ENCODE peak calls at places on chromosome 10, in six cellular contexts. One of them, this sample, is unnamed.

GRCh38 chr10:58641095-58641531 is 128.4 kb downstream of the BICC1 start:
- DNase-seq in lower leg skin: no peak
- DNase-seq in RWPE1: peak; percentile 28
- DNase-seq in progenitor cell of endocrine pancreas: no peak
- DNase-seq in nephron progenitor cell: no peak
- DNase-seq in mammary epithelial cell: peak; percentile 95
- DNase-seq in this sample: peak; percentile 41

GRCh38 chr10:72175166-72175565 is 40.6 kb upstream of the ANAPC16 start:
- DNase-seq in nephron progenitor cell: no peak
- DNase-seq in progenitor cell of endocrine pancreas: no peak
- DNase-seq in mammary epithelial cell: no peak
- DNase-seq in RWPE1: no peak
- DNase-seq in lower leg skin: no peak
- DNase-seq in this sample: no peak

GRCh38 chr10:114245128-114245791 is 6.2 kb downstream of the VWA2 start:
- DNase-seq in mammary epithelial cell: peak; percentile 97
- DNase-seq in progenitor cell of endocrine pancreas: no peak
- DNase-seq in RWPE1: peak; percentile 98
- DNase-seq in lower leg skin: peak; percentile 42
- DNase-seq in nephron progenitor cell: no peak
- DNase-seq in this sample: peak; percentile 75

GRCh38 chr10:50855461-50855860 is 30.0 kb downstream of the A1CF start:
- DNase-seq in RWPE1: no peak
- DNase-seq in lower leg skin: no peak
- DNase-seq in mammary epithelial cell: no peak
- DNase-seq in nephron progenitor cell: no peak
- DNase-seq in progenitor cell of endocrine pancreas: no peak
- DNase-seq in this sample: no peak

GRCh38 chr10:122288917-122289316 is 17.8 kb downstream of the BTBD16 start:
- DNase-seq in progenitor cell of endocrine pancreas: no peak
- DNase-seq in RWPE1: no peak
- DNase-seq in nephron progenitor cell: no peak
- DNase-seq in lower leg skin: no peak
- DNase-seq in mammary epithelial cell: no peak
- DNase-seq in this sample: no peak

GRCh38 chr10:73890261-73890660 is 15.9 kb upstream of the CAMK2G start:
- DNase-seq in lower leg skin: no peak
- DNase-seq in mammary epithelial cell: no peak
- DNase-seq in progenitor cell of endocrine pancreas: no peak
- DNase-seq in RWPE1: no peak
- DNase-seq in nephron progenitor cell: no peak
- DNase-seq in this sample: no peak

GRCh38 chr10:86348321-86349210 is 18.0 kb downstream of the GRID1 start:
- DNase-seq in RWPE1: no peak
- DNase-seq in nephron progenitor cell: peak; percentile 41
- DNase-seq in progenitor cell of endocrine pancreas: no peak
- DNase-seq in lower leg skin: no peak
- DNase-seq in mammary epithelial cell: no peak
- DNase-seq in this sample: no peak

GRCh38 chr10:126905776-126906703 is 812 bp downstream of the DOCK1 start:
- DNase-seq in RWPE1: peak; percentile 42
- DNase-seq in progenitor cell of endocrine pancreas: peak; percentile 32
- DNase-seq in lower leg skin: no peak
- DNase-seq in mammary epithelial cell: no peak
- DNase-seq in nephron progenitor cell: peak; percentile 75
- DNase-seq in this sample: peak; percentile 54

GRCh38 chr10:116554628-116555027 is 8.9 kb downstream of the PNLIP start:
- DNase-seq in progenitor cell of endocrine pancreas: no peak
- DNase-seq in lower leg skin: no peak
- DNase-seq in nephron progenitor cell: no peak
- DNase-seq in mammary epithelial cell: no peak
- DNase-seq in RWPE1: no peak
- DNase-seq in this sample: no peak

GRCh38 chr10:48594371-48594770 is 10.5 kb downstream of the ARHGAP22 start:
- DNase-seq in progenitor cell of endocrine pancreas: no peak
- DNase-seq in mammary epithelial cell: no peak
- DNase-seq in nephron progenitor cell: no peak
- DNase-seq in RWPE1: no peak
- DNase-seq in lower leg skin: no peak
- DNase-seq in this sample: no peak

GRCh38 chr10:31467791-31468535 is 148.9 kb downstream of the ZEB1 start:
- DNase-seq in RWPE1: no peak
- DNase-seq in nephron progenitor cell: no peak
- DNase-seq in lower leg skin: no peak
- DNase-seq in mammary epithelial cell: peak; percentile 47
- DNase-seq in progenitor cell of endocrine pancreas: no peak
- DNase-seq in this sample: no peak

DNA sequence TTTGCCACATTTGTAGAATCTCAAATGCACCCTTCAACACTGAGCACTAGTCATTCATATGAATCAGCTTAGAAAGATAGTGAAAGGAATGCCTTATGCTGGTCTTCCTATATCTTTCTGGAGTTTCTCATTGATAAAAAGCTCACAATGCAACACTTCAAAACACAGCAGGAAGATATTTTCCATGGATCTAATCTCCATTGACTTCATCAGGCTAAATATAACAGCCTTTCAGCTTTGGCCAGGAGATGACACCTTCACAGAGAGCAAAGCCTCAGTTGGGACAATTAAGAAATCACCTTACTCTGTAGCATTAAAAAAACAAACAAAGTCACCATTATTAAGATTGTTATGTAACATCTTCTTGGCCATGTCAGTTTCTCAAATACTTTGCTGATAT is 6.7 kb downstream of the NRP1 start:
- DNase-seq in RWPE1: no peak
- DNase-seq in progenitor cell of endocrine pancreas: no peak
- DNase-seq in mammary epithelial cell: no peak
- DNase-seq in nephron progenitor cell: no peak
- DNase-seq in lower leg skin: no peak
- DNase-seq in this sample: no peak
- TF ChIP-seq CTCF in RWPE1: peak; percentile 22
- TF ChIP-seq CTCF in progenitor cell of endocrine pancreas: peak; percentile 13
- TF ChIP-seq CTCF in mammary epithelial cell: peak; percentile 58
- TF ChIP-seq CTCF in nephron progenitor cell: no peak
- TF ChIP-seq CTCF in lower leg skin: no peak
- TF ChIP-seq CTCF in this sample: no peak

DNA sequence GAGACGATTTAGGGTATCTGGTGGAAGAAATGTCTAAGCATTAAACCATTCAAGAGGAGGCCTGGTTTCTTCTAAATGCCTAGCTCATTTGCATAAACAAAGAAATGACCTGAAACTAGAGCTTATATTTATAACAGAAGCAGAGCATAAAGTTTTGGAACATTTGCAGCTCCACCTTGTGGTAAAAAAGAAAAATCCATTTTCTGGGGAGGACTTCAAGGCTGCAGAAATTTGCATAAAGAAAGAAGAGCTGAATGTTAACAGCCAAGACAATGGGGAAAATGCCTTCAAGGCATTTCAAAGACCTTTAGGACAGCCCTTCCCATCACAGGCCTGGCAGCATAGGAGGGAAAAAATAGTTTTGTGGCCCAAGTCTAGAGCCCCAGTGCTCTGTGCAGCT is 362.0 kb downstream of the ZNF248 start:
- DNase-seq in lower leg skin: no peak
- DNase-seq in RWPE1: no peak
- DNase-seq in progenitor cell of endocrine pancreas: no peak
- DNase-seq in nephron progenitor cell: no peak
- DNase-seq in mammary epithelial cell: peak; percentile 23
- DNase-seq in this sample: no peak
- TF ChIP-seq CTCF in lower leg skin: no peak
- TF ChIP-seq CTCF in RWPE1: peak; percentile 50
- TF ChIP-seq CTCF in progenitor cell of endocrine pancreas: peak; percentile 8
- TF ChIP-seq CTCF in nephron progenitor cell: no peak
- TF ChIP-seq CTCF in mammary epithelial cell: peak; percentile 20
- TF ChIP-seq CTCF in this sample: no peak

DNA sequence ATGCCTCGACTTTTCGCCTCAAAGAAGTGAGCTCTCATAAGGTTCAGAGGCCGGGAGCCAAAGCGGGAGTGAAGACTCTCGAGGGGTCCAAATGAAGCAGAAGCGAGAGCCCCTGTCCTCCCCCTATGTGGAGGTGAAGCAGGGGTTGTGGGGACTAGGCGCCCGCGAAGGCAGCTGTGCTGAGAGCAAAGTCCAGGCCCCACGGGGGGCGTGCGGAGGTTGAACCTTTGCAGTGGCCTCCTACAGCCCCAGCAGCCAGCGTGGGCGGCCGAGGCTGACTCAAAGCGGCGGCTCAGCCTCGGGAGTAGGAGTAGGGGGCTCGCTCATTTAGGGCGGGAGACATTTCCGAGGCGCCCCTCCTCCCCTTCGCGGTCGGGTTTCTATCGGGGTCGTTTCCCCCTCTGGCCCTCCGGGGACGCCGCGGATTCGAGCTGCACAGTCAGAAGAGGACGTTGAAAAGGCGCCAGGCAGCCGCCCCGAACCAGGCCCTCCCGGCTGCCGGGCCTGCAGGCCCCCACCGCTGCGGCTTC is 548 bp upstream of the ADD3 start:
- DNase-seq in progenitor cell of endocrine pancreas: no peak
- DNase-seq in mammary epithelial cell: no peak
- DNase-seq in RWPE1: peak; percentile 28
- DNase-seq in nephron progenitor cell: no peak
- DNase-seq in lower leg skin: no peak
- DNase-seq in this sample: peak; percentile 52
- TF ChIP-seq CTCF in progenitor cell of endocrine pancreas: no peak
- TF ChIP-seq CTCF in mammary epithelial cell: no peak
- TF ChIP-seq CTCF in RWPE1: no peak
- TF ChIP-seq CTCF in nephron progenitor cell: no peak
- TF ChIP-seq CTCF in lower leg skin: no peak
- TF ChIP-seq CTCF in this sample: no peak

GRCh38 chr10:22551966-22552365 is 162.4 kb downstream of the PIP4K2A start:
- DNase-seq in progenitor cell of endocrine pancreas: no peak
- DNase-seq in lower leg skin: no peak
- DNase-seq in nephron progenitor cell: no peak
- DNase-seq in mammary epithelial cell: no peak
- DNase-seq in RWPE1: no peak
- DNase-seq in this sample: no peak

GRCh38 chr10:22553452-22553995 is 160.9 kb downstream of the PIP4K2A start:
- DNase-seq in mammary epithelial cell: no peak
- DNase-seq in progenitor cell of endocrine pancreas: no peak
- DNase-seq in RWPE1: no peak
- DNase-seq in lower leg skin: no peak
- DNase-seq in nephron progenitor cell: no peak
- DNase-seq in this sample: no peak

GRCh38 chr10:22548343-22548742 is 166.0 kb downstream of the PIP4K2A start:
- DNase-seq in mammary epithelial cell: no peak
- DNase-seq in progenitor cell of endocrine pancreas: no peak
- DNase-seq in lower leg skin: no peak
- DNase-seq in nephron progenitor cell: no peak
- DNase-seq in RWPE1: no peak
- DNase-seq in this sample: no peak

GRCh38 chr10:22552888-22553378 is 161.4 kb downstream of the PIP4K2A start:
- DNase-seq in progenitor cell of endocrine pancreas: no peak
- DNase-seq in nephron progenitor cell: no peak
- DNase-seq in mammary epithelial cell: no peak
- DNase-seq in RWPE1: no peak
- DNase-seq in lower leg skin: no peak
- DNase-seq in this sample: no peak

GRCh38 chr10:22550732-22551131 is 163.6 kb downstream of the PIP4K2A start:
- DNase-seq in lower leg skin: no peak
- DNase-seq in nephron progenitor cell: peak; percentile 67
- DNase-seq in RWPE1: peak; percentile 27
- DNase-seq in mammary epithelial cell: no peak
- DNase-seq in progenitor cell of endocrine pancreas: no peak
- DNase-seq in this sample: no peak
- TF ChIP-seq CTCF in lower leg skin: no peak
- TF ChIP-seq CTCF in nephron progenitor cell: peak; percentile 55
- TF ChIP-seq CTCF in RWPE1: peak; percentile 48
- TF ChIP-seq CTCF in mammary epithelial cell: peak; percentile 53
- TF ChIP-seq CTCF in progenitor cell of endocrine pancreas: peak; percentile 57
- TF ChIP-seq CTCF in this sample: no peak